ENCODE peak calls at places on chromosome 5, in four cellular contexts. N is fibroblast of lung, U is upper lobe of right lung, Y is kidney epithelial cell. J is an unnamed sample.

GRCh38 chr5:81425569-81425968 is 31.6 kb upstream of the ACOT12 start:
- DNase-seq in N (peak; percentile 47), U (no peak), Y (peak; percentile 26), J (no peak)

GRCh38 chr5:90293931-90294330 is 115.6 kb downstream of the CETN3 start:
- DNase-seq in Y (peak; percentile 23), U (no peak), N (peak; percentile 99), J (no peak)

GRCh38 chr5:33755216-33755615 is 136.6 kb downstream of the ADAMTS12 start:
- DNase-seq in Y (no peak), U (no peak), N (peak; percentile 38), J (no peak)

GRCh38 chr5:167639761-167640160 is 651.7 kb upstream of the WWC1 start:
- DNase-seq in U (no peak), N (peak; percentile 65), Y (no peak), J (no peak)

GRCh38 chr5:90983148-90983547 is 400.0 kb downstream of the ARRDC3 start:
- DNase-seq in Y (peak; percentile 59), U (no peak), N (peak; percentile 95), J (no peak)

GRCh38 chr5:53478411-53479044 is 1.9 kb upstream of the FST start:
- DNase-seq in Y (no peak), U (no peak), N (peak; percentile 53), J (no peak)

GRCh38 chr5:173720341-173721258 is 104.2 kb upstream of the BOD1 start:
- DNase-seq in N (no peak), U (no peak), Y (no peak), J (no peak)

GRCh38 chr5:75167345-75167744 is 69.3 kb downstream of the ANKRD31 start:
- DNase-seq in Y (no peak), N (no peak), U (no peak), J (no peak)

GRCh38 chr5:110413856-110414255 is 312.6 kb downstream of the TMEM232 start:
- DNase-seq in N (peak; percentile 84), U (no peak), Y (no peak), J (no peak)

GRCh38 chr5:9670371-9670770 is 40.2 kb upstream of the TAS2R1 start:
- DNase-seq in U (no peak), N (no peak), Y (no peak), J (no peak)

GRCh38 chr5:91128604-91129003 is 254.5 kb downstream of the ARRDC3 start:
- DNase-seq in N (no peak), U (no peak), Y (no peak), J (no peak)

GRCh38 chr5:77326142-77326541 is 115.7 kb downstream of the PDE8B start:
- DNase-seq in U (no peak), Y (no peak), N (no peak), J (no peak)

GRCh38 chr5:143199843-143200242 is 203.6 kb downstream of the NR3C1 start:
- DNase-seq in U (no peak), Y (no peak), N (no peak), J (no peak)

GRCh38 chr5:103010120-103010666 is 109.7 kb downstream of the GIN1 start:
- DNase-seq in Y (no peak), U (no peak), N (no peak), J (no peak)

GRCh38 chr5:161219816-161220215 is 326.7 kb downstream of the GABRB2 start:
- DNase-seq in N (no peak), Y (no peak), U (no peak), J (no peak)

DNA sequence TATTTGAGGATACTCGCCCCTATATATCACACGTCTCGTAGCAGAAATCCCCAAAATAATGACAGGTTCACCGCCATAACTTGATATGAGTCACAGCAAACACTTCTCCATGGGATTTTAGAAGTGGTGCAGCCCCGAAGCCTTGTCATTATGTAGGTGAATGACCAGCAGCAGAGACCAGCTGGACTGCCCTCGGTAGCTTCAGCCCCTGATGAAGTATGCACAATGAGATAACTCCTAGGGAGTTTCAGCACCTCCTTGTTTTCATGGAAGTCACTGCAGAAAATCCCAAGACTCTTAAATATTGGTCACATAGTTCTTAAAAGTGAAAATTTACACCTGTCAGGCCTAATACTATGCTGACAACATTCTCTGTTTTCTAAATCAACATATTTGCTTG is 1.9 kb downstream of the CTNND2 start:
- DNase-seq in U (no peak), Y (no peak), N (no peak), J (no peak)
- H3K27me3 ChIP-seq in U (peaks cover 31% of the 10 kb centered on the region), Y (peaks cover 25% of the 10 kb centered on the region), N (no peaks in the 10 kb centered on the region), J (peaks cover 14% of the 10 kb centered on the region)

DNA sequence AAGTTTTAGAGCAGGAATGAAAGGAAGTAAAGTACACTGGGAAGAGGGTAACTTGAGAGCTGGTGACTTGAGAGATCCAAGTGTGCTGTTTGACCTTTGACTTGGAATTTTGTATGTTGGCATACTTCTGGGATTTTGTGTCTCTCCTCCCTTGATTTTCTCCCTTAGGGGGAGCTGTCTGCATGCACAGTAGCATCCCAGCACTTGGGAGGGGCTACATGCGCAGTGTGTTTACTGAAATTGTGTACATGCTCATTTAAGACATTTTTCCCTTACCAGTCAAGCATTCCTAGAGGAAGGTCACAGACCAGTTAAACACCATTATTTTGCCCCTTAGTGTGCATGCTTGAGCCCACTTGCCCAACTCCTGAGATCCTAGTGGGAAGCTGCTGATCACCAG is 120.1 kb downstream of the ZNF622 start:
- DNase-seq in U (no peak), Y (no peak), N (no peak), J (no peak)
- TF ChIP-seq CTCF in U (no peak), Y (no peak), N (no peak), J (peak; percentile 6)

DNA sequence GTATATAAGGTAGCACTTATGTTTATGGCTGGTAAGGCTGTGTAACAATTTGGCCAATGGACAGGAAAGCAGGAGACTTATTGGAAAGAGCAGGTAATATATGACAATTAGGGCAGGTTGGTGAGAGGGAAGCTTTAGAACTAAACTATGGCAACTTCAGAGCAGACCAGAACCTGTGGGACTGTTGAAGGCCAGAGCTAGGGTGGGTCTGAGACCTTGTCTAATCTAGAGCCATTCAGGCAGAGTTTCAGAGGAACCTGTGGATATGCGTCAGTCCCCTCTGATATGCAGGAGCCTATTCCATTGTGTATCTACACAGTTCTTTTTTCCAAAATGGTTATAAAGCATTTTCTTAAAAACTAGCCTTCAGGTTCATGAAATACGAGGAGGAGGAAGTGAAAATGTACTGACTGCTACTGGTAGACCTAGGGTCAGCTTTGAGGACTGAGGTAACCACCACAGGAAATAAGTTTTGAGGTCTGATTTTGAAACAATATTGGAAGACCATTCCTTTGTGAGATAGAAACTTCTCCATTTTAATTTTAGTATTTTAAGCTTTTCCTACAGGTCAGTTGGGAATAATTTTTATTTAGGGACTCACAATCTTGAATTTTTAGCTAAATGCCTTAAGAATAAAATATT is 37.6 kb downstream of the ELL2 start:
- DNase-seq in U (no peak), N (no peak), Y (no peak), J (no peak)
- H3K4me3 ChIP-seq in U (no peak overlapping the region), N (no peak overlapping the region), Y (no peak overlapping the region), J (no peak overlapping the region)

GRCh38 chr5:176820937-176821336 is 10.6 kb downstream of the UNC5A start:
- DNase-seq in Y (no peak), U (no peak), N (no peak), J (no peak)
- H3K27me3 ChIP-seq in Y (peaks cover 3% of the 10 kb centered on the region), U (peaks cover 44% of the 10 kb centered on the region), N (peaks cover 23% of the 10 kb centered on the region), J (peaks cover 29% of the 10 kb centered on the region)

GRCh38 chr5:138533973-138534941 is 8.8 kb downstream of the ETF1 start:
- DNase-seq in N (no peak), U (no peak), Y (no peak), J (no peak)
- TF ChIP-seq CTCF in N (no peak), U (no peak), Y (no peak), J (no peak)

GRCh38 chr5:149271195-149271716 is 403 bp upstream of the AFAP1L1 start:
- DNase-seq in N (no peak), U (no peak), Y (no peak), J (no peak)
- H3K4me3 ChIP-seq in N (peak overlapping the region; percentile 40), U (peak overlapping the region; percentile 63), Y (peak overlapping the region; percentile 50), J (peak overlapping the region; percentile 58)

GRCh38 chr5:136207631-136208030 is 14.7 kb upstream of the SMIM32 start:
- DNase-seq in N (no peak), U (no peak), Y (no peak), J (no peak)
- H3K27me3 ChIP-seq in N (peaks cover 2% of the 10 kb centered on the region), U (peaks cover 7% of the 10 kb centered on the region), Y (peaks cover 5% of the 10 kb centered on the region), J (peaks cover 4% of the 10 kb centered on the region)

GRCh38 chr5:50320131-50320749 is 120.8 kb downstream of the EMB start:
- DNase-seq in Y (no peak), U (no peak), N (no peak), J (no peak)
- TF ChIP-seq CTCF in Y (no peak), U (peak; percentile 18), N (peak; percentile 16), J (no peak)

GRCh38 chr5:112549127-112549526 is 130.1 kb upstream of the EPB41L4A start:
- DNase-seq in U (no peak), Y (no peak), N (no peak), J (no peak)
- H3K4me3 ChIP-seq in U (no peak overlapping the region), Y (no peak overlapping the region), N (no peak overlapping the region), J (no peak overlapping the region)

GRCh38 chr5:83947763-83948162 is 227.1 kb upstream of the HAPLN1 start:
- DNase-seq in Y (no peak), N (no peak), U (no peak), J (no peak)
- H3K27me3 ChIP-seq in Y (no peaks in the 10 kb centered on the region), N (no peaks in the 10 kb centered on the region), U (no peaks in the 10 kb centered on the region), J (no peaks in the 10 kb centered on the region)